ENCODE peak calls at places on chromosomes 7 and 10, in nine cellular contexts. One of them, this sample, is unnamed.

GRCh38 chr10:30092151-30092790 is 32.9 kb upstream of the JCAD start:
- DNase-seq in sigmoid colon: no peak
- DNase-seq in HuH-7: no peak
- DNase-seq in NAMALWA: no peak
- DNase-seq in amygdala: no peak
- DNase-seq in HT1080: peak
- DNase-seq in transverse colon: no peak
- DNase-seq in activated CD8-positive, alpha-beta memory T cell treated with anti-CD3 and anti-CD28 coated beads for 24 hours: no peak
- DNase-seq in T follicular helper cell: no peak
- DNase-seq in this sample: no peak

GRCh38 chr7:14233026-14233897 is 243.8 kb upstream of the ETV1 start:
- DNase-seq in sigmoid colon: no peak
- DNase-seq in HuH-7: no peak
- DNase-seq in NAMALWA: no peak
- DNase-seq in amygdala: no peak
- DNase-seq in HT1080: peak
- DNase-seq in transverse colon: no peak
- DNase-seq in activated CD8-positive, alpha-beta memory T cell treated with anti-CD3 and anti-CD28 coated beads for 24 hours: no peak
- DNase-seq in T follicular helper cell: no peak
- DNase-seq in this sample: no peak

GRCh38 chr7:23106491-23106800 is 861 bp downstream of the KLHL7 start:
- DNase-seq in sigmoid colon: no peak
- DNase-seq in HuH-7: no peak
- DNase-seq in NAMALWA: no peak
- DNase-seq in amygdala: no peak
- DNase-seq in HT1080: no peak
- DNase-seq in transverse colon: peak
- DNase-seq in activated CD8-positive, alpha-beta memory T cell treated with anti-CD3 and anti-CD28 coated beads for 24 hours: no peak
- DNase-seq in T follicular helper cell: no peak
- DNase-seq in this sample: peak

GRCh38 chr7:112995091-112995824 is 91.4 kb downstream of the GPR85 start:
- DNase-seq in sigmoid colon: no peak
- DNase-seq in HuH-7: no peak
- DNase-seq in NAMALWA: no peak
- DNase-seq in amygdala: no peak
- DNase-seq in HT1080: peak
- DNase-seq in transverse colon: no peak
- DNase-seq in activated CD8-positive, alpha-beta memory T cell treated with anti-CD3 and anti-CD28 coated beads for 24 hours: no peak
- DNase-seq in T follicular helper cell: no peak
- DNase-seq in this sample: no peak

GRCh38 chr10:23373156-23373555 is 28.6 kb upstream of the C10orf67 start:
- DNase-seq in sigmoid colon: no peak
- DNase-seq in HuH-7: no peak
- DNase-seq in NAMALWA: no peak
- DNase-seq in amygdala: no peak
- DNase-seq in HT1080: peak
- DNase-seq in transverse colon: no peak
- DNase-seq in activated CD8-positive, alpha-beta memory T cell treated with anti-CD3 and anti-CD28 coated beads for 24 hours: no peak
- DNase-seq in T follicular helper cell: no peak
- DNase-seq in this sample: no peak

GRCh38 chr7:148589640-148590039 is 926 bp upstream of the C7orf33 start:
- DNase-seq in sigmoid colon: no peak
- DNase-seq in HuH-7: no peak
- DNase-seq in NAMALWA: no peak
- DNase-seq in amygdala: no peak
- DNase-seq in HT1080: no peak
- DNase-seq in transverse colon: no peak
- DNase-seq in activated CD8-positive, alpha-beta memory T cell treated with anti-CD3 and anti-CD28 coated beads for 24 hours: no peak
- DNase-seq in T follicular helper cell: no peak
- DNase-seq in this sample: no peak

GRCh38 chr10:123331438-123331837 is 177.2 kb downstream of the BUB3 start:
- DNase-seq in sigmoid colon: no peak
- DNase-seq in HuH-7: no peak
- DNase-seq in NAMALWA: no peak
- DNase-seq in amygdala: no peak
- DNase-seq in HT1080: peak
- DNase-seq in transverse colon: no peak
- DNase-seq in activated CD8-positive, alpha-beta memory T cell treated with anti-CD3 and anti-CD28 coated beads for 24 hours: no peak
- DNase-seq in T follicular helper cell: no peak
- DNase-seq in this sample: no peak

GRCh38 chr10:79058899-79059771 is 9.6 kb upstream of the ZMIZ1 start:
- DNase-seq in sigmoid colon: peak
- DNase-seq in HuH-7: peak
- DNase-seq in NAMALWA: no peak
- DNase-seq in amygdala: no peak
- DNase-seq in HT1080: no peak
- DNase-seq in transverse colon: peak
- DNase-seq in activated CD8-positive, alpha-beta memory T cell treated with anti-CD3 and anti-CD28 coated beads for 24 hours: no peak
- DNase-seq in T follicular helper cell: no peak
- DNase-seq in this sample: no peak

GRCh38 chr10:127298396-127298795 is 102.0 kb upstream of the INSYN2A start:
- DNase-seq in sigmoid colon: no peak
- DNase-seq in HuH-7: no peak
- DNase-seq in NAMALWA: no peak
- DNase-seq in amygdala: no peak
- DNase-seq in HT1080: no peak
- DNase-seq in transverse colon: no peak
- DNase-seq in activated CD8-positive, alpha-beta memory T cell treated with anti-CD3 and anti-CD28 coated beads for 24 hours: no peak
- DNase-seq in T follicular helper cell: no peak
- DNase-seq in this sample: no peak

GRCh38 chr10:104028146-104028545 is 57.5 kb downstream of the COL17A1 start:
- DNase-seq in sigmoid colon: no peak
- DNase-seq in HuH-7: peak
- DNase-seq in NAMALWA: peak
- DNase-seq in amygdala: peak
- DNase-seq in HT1080: no peak
- DNase-seq in transverse colon: no peak
- DNase-seq in activated CD8-positive, alpha-beta memory T cell treated with anti-CD3 and anti-CD28 coated beads for 24 hours: peak
- DNase-seq in T follicular helper cell: no peak
- DNase-seq in this sample: no peak

GRCh38 chr10:92544296-92544695 is 29.6 kb downstream of the IDE start:
- DNase-seq in sigmoid colon: no peak
- DNase-seq in HuH-7: no peak
- DNase-seq in NAMALWA: peak
- DNase-seq in amygdala: no peak
- DNase-seq in HT1080: peak
- DNase-seq in transverse colon: no peak
- DNase-seq in activated CD8-positive, alpha-beta memory T cell treated with anti-CD3 and anti-CD28 coated beads for 24 hours: no peak
- DNase-seq in T follicular helper cell: no peak
- DNase-seq in this sample: no peak

This sample was measured in NCI-H1930.